ENCODE peak calls at places on chromosomes 1 and 21, in nine cellular contexts. One of them, this sample, is unnamed.

GRCh38 chr1:53145942-53146708 is 3.7 kb upstream of the SLC1A7 start:
- DNase-seq in heart left ventricle: peak; percentile 36
- DNase-seq in Peyer's patch: no peak
- DNase-seq in CD4-positive, CD25-positive, alpha-beta regulatory T cell: no peak
- DNase-seq in cardiac muscle cell: peak; percentile 92
- DNase-seq in hepatocyte: peak; percentile 94
- DNase-seq in right atrium auricular region: peak; percentile 77
- DNase-seq in naive thymus-derived CD4-positive, alpha-beta T cell: no peak
- DNase-seq in endodermal cell: peak; percentile 60
- DNase-seq in this sample: peak; percentile 77

GRCh38 chr1:98854137-98854536 is 150.5 kb downstream of the PLPPR5 start:
- DNase-seq in heart left ventricle: no peak
- DNase-seq in CD4-positive, CD25-positive, alpha-beta regulatory T cell: no peak
- DNase-seq in Peyer's patch: no peak
- DNase-seq in naive thymus-derived CD4-positive, alpha-beta T cell: peak; percentile 10
- DNase-seq in hepatocyte: no peak
- DNase-seq in right atrium auricular region: no peak
- DNase-seq in cardiac muscle cell: peak; percentile 2
- DNase-seq in endodermal cell: peak; percentile 46
- DNase-seq in this sample: no peak

GRCh38 chr1:27176323-27176722 is 21.4 kb upstream of the SLC9A1 start:
- DNase-seq in Peyer's patch: no peak
- DNase-seq in heart left ventricle: no peak
- DNase-seq in naive thymus-derived CD4-positive, alpha-beta T cell: no peak
- DNase-seq in hepatocyte: no peak
- DNase-seq in endodermal cell: no peak
- DNase-seq in cardiac muscle cell: no peak
- DNase-seq in right atrium auricular region: no peak
- DNase-seq in CD4-positive, CD25-positive, alpha-beta regulatory T cell: no peak
- DNase-seq in this sample: no peak

GRCh38 chr1:179867493-179868330 is 9.9 kb downstream of the TOR1AIP2 start:
- DNase-seq in Peyer's patch: peak; percentile 43
- DNase-seq in endodermal cell: peak; percentile 89
- DNase-seq in cardiac muscle cell: peak; percentile 75
- DNase-seq in hepatocyte: peak; percentile 65
- DNase-seq in right atrium auricular region: no peak
- DNase-seq in heart left ventricle: no peak
- DNase-seq in CD4-positive, CD25-positive, alpha-beta regulatory T cell: peak; percentile 56
- DNase-seq in naive thymus-derived CD4-positive, alpha-beta T cell: peak; percentile 58
- DNase-seq in this sample: no peak

GRCh38 chr1:226438007-226438406 is 30.1 kb upstream of the PARP1 start:
- DNase-seq in right atrium auricular region: no peak
- DNase-seq in endodermal cell: no peak
- DNase-seq in Peyer's patch: no peak
- DNase-seq in hepatocyte: no peak
- DNase-seq in cardiac muscle cell: no peak
- DNase-seq in CD4-positive, CD25-positive, alpha-beta regulatory T cell: peak; percentile 18
- DNase-seq in naive thymus-derived CD4-positive, alpha-beta T cell: no peak
- DNase-seq in heart left ventricle: no peak
- DNase-seq in this sample: no peak

GRCh38 chr1:230047114-230047865 is 19.7 kb upstream of the GALNT2 start:
- DNase-seq in naive thymus-derived CD4-positive, alpha-beta T cell: no peak
- DNase-seq in CD4-positive, CD25-positive, alpha-beta regulatory T cell: no peak
- DNase-seq in endodermal cell: peak; percentile 90
- DNase-seq in Peyer's patch: no peak
- DNase-seq in right atrium auricular region: no peak
- DNase-seq in hepatocyte: no peak
- DNase-seq in heart left ventricle: no peak
- DNase-seq in cardiac muscle cell: no peak
- DNase-seq in this sample: no peak

GRCh38 chr1:9245661-9246060 is 11.1 kb downstream of the H6PD start:
- DNase-seq in cardiac muscle cell: no peak
- DNase-seq in right atrium auricular region: no peak
- DNase-seq in CD4-positive, CD25-positive, alpha-beta regulatory T cell: no peak
- DNase-seq in naive thymus-derived CD4-positive, alpha-beta T cell: no peak
- DNase-seq in heart left ventricle: no peak
- DNase-seq in Peyer's patch: no peak
- DNase-seq in hepatocyte: no peak
- DNase-seq in endodermal cell: no peak
- DNase-seq in this sample: no peak

GRCh38 chr1:201945863-201946223 is 505 bp downstream of the LMOD1 start:
- DNase-seq in right atrium auricular region: no peak
- DNase-seq in endodermal cell: no peak
- DNase-seq in Peyer's patch: no peak
- DNase-seq in hepatocyte: no peak
- DNase-seq in CD4-positive, CD25-positive, alpha-beta regulatory T cell: no peak
- DNase-seq in cardiac muscle cell: no peak
- DNase-seq in heart left ventricle: no peak
- DNase-seq in naive thymus-derived CD4-positive, alpha-beta T cell: no peak
- DNase-seq in this sample: no peak

GRCh38 chr21:32756096-32756495 is 15.5 kb downstream of the PAXBP1 start:
- DNase-seq in cardiac muscle cell: no peak
- DNase-seq in heart left ventricle: no peak
- DNase-seq in hepatocyte: no peak
- DNase-seq in right atrium auricular region: no peak
- DNase-seq in endodermal cell: no peak
- DNase-seq in CD4-positive, CD25-positive, alpha-beta regulatory T cell: no peak
- DNase-seq in Peyer's patch: no peak
- DNase-seq in naive thymus-derived CD4-positive, alpha-beta T cell: no peak
- DNase-seq in this sample: no peak

GRCh38 chr1:115300087-115300856 is 37.8 kb downstream of the NGF start:
- DNase-seq in endodermal cell: peak; percentile 63
- DNase-seq in hepatocyte: peak; percentile 35
- DNase-seq in CD4-positive, CD25-positive, alpha-beta regulatory T cell: no peak
- DNase-seq in naive thymus-derived CD4-positive, alpha-beta T cell: no peak
- DNase-seq in Peyer's patch: no peak
- DNase-seq in right atrium auricular region: no peak
- DNase-seq in heart left ventricle: no peak
- DNase-seq in cardiac muscle cell: no peak
- DNase-seq in this sample: no peak

GRCh38 chr1:240199758-240200655 is 108.3 kb downstream of the FMN2 start:
- DNase-seq in naive thymus-derived CD4-positive, alpha-beta T cell: no peak
- DNase-seq in endodermal cell: no peak
- DNase-seq in Peyer's patch: no peak
- DNase-seq in CD4-positive, CD25-positive, alpha-beta regulatory T cell: no peak
- DNase-seq in right atrium auricular region: no peak
- DNase-seq in heart left ventricle: no peak
- DNase-seq in cardiac muscle cell: peak; percentile 63
- DNase-seq in hepatocyte: peak; percentile 18
- DNase-seq in this sample: no peak

GRCh38 chr1:150168960-150169565 is 19.3 kb downstream of the PLEKHO1 start:
- DNase-seq in right atrium auricular region: peak; percentile 83
- DNase-seq in cardiac muscle cell: peak; percentile 77
- DNase-seq in heart left ventricle: peak; percentile 70
- DNase-seq in CD4-positive, CD25-positive, alpha-beta regulatory T cell: peak; percentile 30
- DNase-seq in endodermal cell: peak; percentile 90
- DNase-seq in hepatocyte: peak; percentile 87
- DNase-seq in Peyer's patch: peak; percentile 76
- DNase-seq in naive thymus-derived CD4-positive, alpha-beta T cell: no peak
- DNase-seq in this sample: peak; percentile 87

GRCh38 chr1:54114001-54114400 is 38.8 kb downstream of the CDCP2 start:
- DNase-seq in Peyer's patch: no peak
- DNase-seq in right atrium auricular region: no peak
- DNase-seq in endodermal cell: peak; percentile 26
- DNase-seq in naive thymus-derived CD4-positive, alpha-beta T cell: no peak
- DNase-seq in cardiac muscle cell: no peak
- DNase-seq in CD4-positive, CD25-positive, alpha-beta regulatory T cell: no peak
- DNase-seq in hepatocyte: no peak
- DNase-seq in heart left ventricle: no peak
- DNase-seq in this sample: no peak

GRCh38 chr1:19599810-19600209 is 44.3 kb upstream of the NBL1 start:
- DNase-seq in right atrium auricular region: no peak
- DNase-seq in endodermal cell: no peak
- DNase-seq in hepatocyte: no peak
- DNase-seq in cardiac muscle cell: no peak
- DNase-seq in naive thymus-derived CD4-positive, alpha-beta T cell: no peak
- DNase-seq in heart left ventricle: no peak
- DNase-seq in Peyer's patch: no peak
- DNase-seq in CD4-positive, CD25-positive, alpha-beta regulatory T cell: no peak
- DNase-seq in this sample: no peak

GRCh38 chr21:33286600-33287456 is 20.7 kb downstream of the IL10RB start:
- DNase-seq in endodermal cell: no peak
- DNase-seq in CD4-positive, CD25-positive, alpha-beta regulatory T cell: no peak
- DNase-seq in Peyer's patch: no peak
- DNase-seq in naive thymus-derived CD4-positive, alpha-beta T cell: no peak
- DNase-seq in heart left ventricle: peak; percentile 63
- DNase-seq in hepatocyte: no peak
- DNase-seq in cardiac muscle cell: no peak
- DNase-seq in right atrium auricular region: peak; percentile 74
- DNase-seq in this sample: peak; percentile 81

GRCh38 chr1:67564193-67564592 is 120.8 kb upstream of the GADD45A start:
- DNase-seq in right atrium auricular region: peak; percentile 80
- DNase-seq in Peyer's patch: no peak
- DNase-seq in heart left ventricle: peak; percentile 55
- DNase-seq in CD4-positive, CD25-positive, alpha-beta regulatory T cell: no peak
- DNase-seq in cardiac muscle cell: no peak
- DNase-seq in endodermal cell: no peak
- DNase-seq in hepatocyte: no peak
- DNase-seq in naive thymus-derived CD4-positive, alpha-beta T cell: no peak
- DNase-seq in this sample: peak; percentile 71

DNA sequence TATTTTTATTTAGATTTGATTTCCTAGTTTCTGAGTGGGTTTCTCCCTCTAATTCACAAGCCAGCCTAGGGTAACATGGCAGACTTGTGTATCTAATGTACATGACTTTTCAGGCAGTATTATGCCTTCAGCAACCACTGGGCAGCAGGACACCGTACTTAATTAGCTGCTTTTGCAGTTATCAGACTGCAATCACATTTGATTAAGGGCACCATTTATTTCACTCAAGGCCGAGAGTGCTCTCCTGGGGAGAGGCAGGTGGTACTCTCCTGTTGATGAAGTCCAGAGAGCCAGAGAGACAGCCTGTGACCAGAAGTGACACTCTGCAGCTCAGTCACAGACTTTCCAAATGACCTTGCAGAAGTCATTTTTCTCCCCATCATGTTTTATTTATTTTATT is 18.7 kb downstream of the CYYR1 start:
- DNase-seq in cardiac muscle cell: peak; percentile 15
- DNase-seq in hepatocyte: no peak
- DNase-seq in CD4-positive, CD25-positive, alpha-beta regulatory T cell: no peak
- DNase-seq in right atrium auricular region: no peak
- DNase-seq in heart left ventricle: no peak
- DNase-seq in Peyer's patch: no peak
- DNase-seq in endodermal cell: no peak
- DNase-seq in naive thymus-derived CD4-positive, alpha-beta T cell: no peak
- DNase-seq in this sample: no peak
- H3K9me3 ChIP-seq in cardiac muscle cell: no peaks in the 10 kb centered on the region
- H3K9me3 ChIP-seq in hepatocyte: no peaks in the 10 kb centered on the region
- H3K9me3 ChIP-seq in CD4-positive, CD25-positive, alpha-beta regulatory T cell: no peaks in the 10 kb centered on the region
- H3K9me3 ChIP-seq in right atrium auricular region: no peaks in the 10 kb centered on the region
- H3K9me3 ChIP-seq in heart left ventricle: no peaks in the 10 kb centered on the region
- H3K9me3 ChIP-seq in Peyer's patch: no peaks in the 10 kb centered on the region
- H3K9me3 ChIP-seq in endodermal cell: no peaks in the 10 kb centered on the region
- H3K9me3 ChIP-seq in naive thymus-derived CD4-positive, alpha-beta T cell: no peaks in the 10 kb centered on the region
- H3K9me3 ChIP-seq in this sample: no peaks in the 10 kb centered on the region

DNA sequence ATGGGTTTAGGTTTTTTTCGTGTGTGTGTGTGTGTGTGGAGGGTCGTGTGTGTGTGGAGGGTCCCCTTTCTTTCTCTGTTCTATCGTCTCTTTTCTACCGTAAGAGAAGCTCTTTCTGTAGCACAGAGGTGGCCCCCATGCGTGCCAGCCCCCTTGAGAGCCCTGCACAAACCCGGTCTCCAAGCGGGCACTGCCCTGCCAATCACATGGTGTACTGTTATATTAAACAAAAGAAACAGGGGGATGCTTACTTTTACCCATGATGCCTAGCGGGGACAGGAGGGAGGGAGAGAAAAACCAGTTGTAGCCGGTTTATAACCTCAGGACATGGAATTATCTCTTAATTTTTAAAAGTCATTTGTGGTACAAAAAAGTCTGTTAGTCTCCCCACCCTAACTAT is 41.0 kb downstream of the GATAD2B start:
- DNase-seq in cardiac muscle cell: no peak
- DNase-seq in hepatocyte: peak; percentile 49
- DNase-seq in CD4-positive, CD25-positive, alpha-beta regulatory T cell: no peak
- DNase-seq in heart left ventricle: no peak
- DNase-seq in naive thymus-derived CD4-positive, alpha-beta T cell: no peak
- DNase-seq in right atrium auricular region: peak; percentile 18
- DNase-seq in Peyer's patch: no peak
- DNase-seq in endodermal cell: no peak
- DNase-seq in this sample: no peak
- H3K4me3 ChIP-seq in cardiac muscle cell: no peak overlapping the region
- H3K4me3 ChIP-seq in hepatocyte: no peak overlapping the region
- H3K4me3 ChIP-seq in CD4-positive, CD25-positive, alpha-beta regulatory T cell: no peak overlapping the region
- H3K4me3 ChIP-seq in heart left ventricle: peak overlapping the region; percentile 6
- H3K4me3 ChIP-seq in naive thymus-derived CD4-positive, alpha-beta T cell: no peak overlapping the region
- H3K4me3 ChIP-seq in right atrium auricular region: no peak overlapping the region
- H3K4me3 ChIP-seq in Peyer's patch: no peak overlapping the region
- H3K4me3 ChIP-seq in endodermal cell: no peak overlapping the region
- H3K4me3 ChIP-seq in this sample: no peak overlapping the region

DNA sequence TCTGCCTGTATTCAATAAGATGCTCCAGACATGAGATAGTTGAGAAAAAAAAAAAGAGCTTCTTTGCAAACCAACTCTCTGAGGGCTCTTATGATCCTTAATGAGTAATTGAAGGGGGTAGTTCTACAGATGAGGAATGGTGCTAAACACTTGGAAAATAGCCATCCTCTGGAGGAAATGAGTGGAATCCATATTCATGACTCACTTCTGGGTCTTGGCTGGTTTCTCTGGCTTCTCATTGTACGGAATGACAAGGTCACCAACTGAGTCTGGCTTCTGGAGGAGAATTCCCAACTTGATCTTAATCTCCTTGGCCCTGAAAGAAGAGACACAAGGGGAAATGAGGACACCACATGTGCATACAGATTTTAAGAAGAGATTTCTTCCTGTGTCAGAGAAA is 34.7 kb downstream of the RGS5 start:
- DNase-seq in naive thymus-derived CD4-positive, alpha-beta T cell: no peak
- DNase-seq in Peyer's patch: no peak
- DNase-seq in CD4-positive, CD25-positive, alpha-beta regulatory T cell: no peak
- DNase-seq in cardiac muscle cell: no peak
- DNase-seq in hepatocyte: peak; percentile 11
- DNase-seq in endodermal cell: no peak
- DNase-seq in heart left ventricle: peak; percentile 34
- DNase-seq in right atrium auricular region: no peak
- DNase-seq in this sample: no peak
- H3K27ac ChIP-seq in naive thymus-derived CD4-positive, alpha-beta T cell: no peak overlapping the region
- H3K27ac ChIP-seq in Peyer's patch: no peak overlapping the region
- H3K27ac ChIP-seq in CD4-positive, CD25-positive, alpha-beta regulatory T cell: no peak overlapping the region
- H3K27ac ChIP-seq in cardiac muscle cell: no peak overlapping the region
- H3K27ac ChIP-seq in hepatocyte: no peak overlapping the region
- H3K27ac ChIP-seq in endodermal cell: no peak overlapping the region
- H3K27ac ChIP-seq in heart left ventricle: peak overlapping the region; percentile 59
- H3K27ac ChIP-seq in right atrium auricular region: peak overlapping the region; percentile 29
- H3K27ac ChIP-seq in this sample: no peak overlapping the region

DNA sequence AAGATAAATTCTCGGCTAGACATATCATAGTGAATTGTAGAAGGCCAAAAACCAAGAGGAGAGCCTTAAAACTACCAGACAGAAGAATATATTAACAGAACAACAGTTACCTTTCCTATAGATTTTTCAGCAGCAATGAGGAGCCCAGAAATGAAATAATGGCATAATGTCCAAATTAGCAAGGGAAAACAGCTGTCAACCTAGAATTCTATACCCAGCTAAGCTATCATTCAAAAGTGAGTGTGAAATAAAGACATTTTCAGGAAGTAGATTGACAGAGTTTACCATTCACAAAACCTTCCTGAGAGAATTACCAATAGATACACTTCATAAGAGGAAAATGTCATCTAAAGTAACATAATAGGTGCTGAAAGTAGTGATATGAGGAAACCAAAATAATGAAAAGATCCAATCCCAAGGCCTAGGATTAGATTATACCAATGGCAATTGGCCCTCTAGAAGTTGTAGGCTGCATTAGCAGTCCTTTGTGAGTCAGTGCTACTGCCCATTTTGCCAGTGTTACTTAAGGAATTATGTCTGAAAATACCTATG is 34.5 kb downstream of the OBSCN start:
- DNase-seq in endodermal cell: no peak
- DNase-seq in cardiac muscle cell: no peak
- DNase-seq in naive thymus-derived CD4-positive, alpha-beta T cell: peak; percentile 9
- DNase-seq in CD4-positive, CD25-positive, alpha-beta regulatory T cell: no peak
- DNase-seq in heart left ventricle: no peak
- DNase-seq in hepatocyte: no peak
- DNase-seq in Peyer's patch: no peak
- DNase-seq in right atrium auricular region: no peak
- DNase-seq in this sample: no peak
- H3K9me3 ChIP-seq in endodermal cell: peaks cover 86% of the 10 kb centered on the region
- H3K9me3 ChIP-seq in cardiac muscle cell: no peaks in the 10 kb centered on the region
- H3K9me3 ChIP-seq in naive thymus-derived CD4-positive, alpha-beta T cell: peaks cover 2% of the 10 kb centered on the region
- H3K9me3 ChIP-seq in CD4-positive, CD25-positive, alpha-beta regulatory T cell: peaks cover 33% of the 10 kb centered on the region
- H3K9me3 ChIP-seq in heart left ventricle: peaks cover 9% of the 10 kb centered on the region
- H3K9me3 ChIP-seq in hepatocyte: peaks cover 30% of the 10 kb centered on the region
- H3K9me3 ChIP-seq in Peyer's patch: no peaks in the 10 kb centered on the region
- H3K9me3 ChIP-seq in right atrium auricular region: peaks cover 37% of the 10 kb centered on the region
- H3K9me3 ChIP-seq in this sample: no peaks in the 10 kb centered on the region